ENCODE peak calls at places on chromosomes 13 and 19, in five cellular contexts. Z, D, P, K and J are unnamed samples.

GRCh38 chr19:46134527-46134926 is 10.0 kb upstream of the IGFL3 start:
- DNase-seq in Z (no peak), D (no peak), P (no peak), K (no peak), J (no peak)

GRCh38 chr19:46068345-46069258 is 27.8 kb upstream of the IGFL4 start:
- DNase-seq in Z (no peak), D (no peak), P (no peak), K (no peak), J (peak)

GRCh38 chr19:10749435-10750384 is 31.8 kb downstream of the DNM2 start:
- DNase-seq in Z (no peak), D (no peak), P (no peak), K (no peak), J (no peak)

GRCh38 chr13:80562423-80562822 is 221.5 kb upstream of the SPRY2 start:
- DNase-seq in Z (no peak), D (no peak), P (no peak), K (no peak), J (no peak)

GRCh38 chr19:4542896-4543351 is 3.1 kb upstream of the LRG1 start:
- DNase-seq in Z (no peak), D (no peak), P (no peak), K (no peak), J (no peak)

GRCh38 chr19:14394167-14394566 is 12.9 kb downstream of the ADGRE5 start:
- DNase-seq in Z (no peak), D (no peak), P (no peak), K (no peak), J (no peak)

GRCh38 chr19:37725181-37725580 is 5.6 kb upstream of the ZNF607 start:
- DNase-seq in Z (no peak), D (no peak), P (no peak), K (no peak), J (no peak)

GRCh38 chr19:58407658-58408151 is 744 bp upstream of the ZNF584 start:
- DNase-seq in Z (no peak), D (no peak), P (no peak), K (no peak), J (no peak)

GRCh38 chr13:99822820-99823219 is 148.7 kb downstream of the ZIC5 start:
- DNase-seq in Z (no peak), D (no peak), P (no peak), K (no peak), J (no peak)

GRCh38 chr19:2332341-2333026 is 4.0 kb downstream of the SPPL2B start:
- DNase-seq in Z (no peak), D (no peak), P (peak), K (no peak), J (no peak)

GRCh38 chr19:1672038-1672768 is 19.8 kb upstream of the TCF3 start:
- DNase-seq in Z (peak), D (peak), P (no peak), K (no peak), J (no peak)

GRCh38 chr19:4523306-4524110 is 5.2 kb upstream of the PLIN4 start:
- DNase-seq in Z (no peak), D (peak), P (no peak), K (no peak), J (no peak)

GRCh38 chr13:48615017-48615416 is 38.7 kb upstream of the CYSLTR2 start:
- DNase-seq in Z (no peak), D (no peak), P (no peak), K (no peak), J (no peak)

GRCh38 chr13:25806304-25806974 is 245.4 kb downstream of the SHISA2 start:
- DNase-seq in Z (no peak), D (no peak), P (no peak), K (no peak), J (no peak)

GRCh38 chr13:97742084-97742483 is 211.4 kb upstream of the IPO5 start:
- DNase-seq in Z (no peak), D (no peak), P (no peak), K (no peak), J (no peak)

GRCh38 chr13:27147530-27148170 is 24.0 kb downstream of the USP12 start:
- DNase-seq in Z (no peak), D (no peak), P (no peak), K (no peak), J (no peak)

GRCh38 chr13:74986609-74987008 is 495.4 kb downstream of the TBC1D4 start:
- DNase-seq in Z (no peak), D (no peak), P (no peak), K (no peak), J (no peak)

GRCh38 chr19:1133471-1133929 is 29.7 kb downstream of the GPX4 start:
- DNase-seq in Z (peak), D (no peak), P (peak), K (no peak), J (no peak)

GRCh38 chr13:73991884-73992283 is 142.3 kb downstream of the KLF12 start:
- DNase-seq in Z (no peak), D (no peak), P (no peak), K (no peak), J (no peak)

GRCh38 chr19:584240-585001 is 5.3 kb upstream of the HCN2 start:
- DNase-seq in Z (no peak), D (peak), P (peak), K (no peak), J (no peak)

GRCh38 chr13:107563099-107563925 is 652.0 kb downstream of the LIG4 start:
- DNase-seq in Z (no peak), D (no peak), P (no peak), K (no peak), J (no peak)

GRCh38 chr19:1287622-1288527 is 2.2 kb downstream of the EFNA2 start:
- DNase-seq in Z (no peak), D (no peak), P (no peak), K (no peak), J (no peak)

GRCh38 chr13:37648604-37649003 is 50.0 kb upstream of the POSTN start:
- DNase-seq in Z (no peak), D (no peak), P (no peak), K (no peak), J (no peak)

GRCh38 chr13:31545616-31546015 is 193.7 kb upstream of the RXFP2 start:
- DNase-seq in Z (no peak), D (no peak), P (no peak), K (no peak), J (no peak)

GRCh38 chr13:77177646-77178045 is 149.2 kb downstream of the MYCBP2 start:
- DNase-seq in Z (no peak), D (no peak), P (no peak), K (no peak), J (no peak)

GRCh38 chr13:96710166-96710866 is 284.0 kb downstream of the OXGR1 start:
- DNase-seq in Z (no peak), D (no peak), P (no peak), K (no peak), J (no peak)

GRCh38 chr19:48991823-48992570 is 1.1 kb downstream of the GYS1 start:
- DNase-seq in Z (no peak), D (no peak), P (no peak), K (peak), J (no peak)

GRCh38 chr13:73179906-73180305 is 121.1 kb downstream of the KLF5 start:
- DNase-seq in Z (no peak), D (no peak), P (no peak), K (no peak), J (no peak)

GRCh38 chr19:8323781-8324185 is 2.5 kb downstream of the RPS28 start:
- DNase-seq in Z (no peak), D (no peak), P (no peak), K (no peak), J (no peak)

GRCh38 chr13:74444161-74444571 is 310.0 kb upstream of the KLF12 start:
- DNase-seq in Z (no peak), D (no peak), P (no peak), K (no peak), J (no peak)

GRCh38 chr13:63853816-63854215 is 2438.2 kb upstream of the PCDH20 start:
- DNase-seq in Z (no peak), D (no peak), P (no peak), K (no peak), J (no peak)

GRCh38 chr19:13064092-13064489 is 38.6 kb downstream of the LYL1 start:
- DNase-seq in Z (no peak), D (no peak), P (no peak), K (no peak), J (no peak)

GRCh38 chr13:39577833-39578232 is 25.2 kb downstream of the LHFPL6 start:
- DNase-seq in Z (no peak), D (no peak), P (no peak), K (no peak), J (no peak)

GRCh38 chr13:30577381-30577780 is 40.3 kb upstream of the USPL1 start:
- DNase-seq in Z (peak), D (no peak), P (no peak), K (no peak), J (no peak)

GRCh38 chr13:60164490-60164889 is 762 bp upstream of the DIAPH3 start:
- DNase-seq in Z (no peak), D (no peak), P (no peak), K (no peak), J (no peak)

GRCh38 chr19:6803036-6803404 is 30.5 kb downstream of the VAV1 start:
- DNase-seq in Z (no peak), D (no peak), P (no peak), K (no peak), J (no peak)

GRCh38 chr13:78976696-78977095 is 317.7 kb upstream of the OBI1 start:
- DNase-seq in Z (no peak), D (no peak), P (no peak), K (no peak), J (no peak)